ENCODE peak calls at places on chromosomes 7 and 10, in five cellular contexts. K is astrocyte, A is ovary, V is PC-9, O is cardiac muscle cell. U is an unnamed sample. For H3K9me3, the result is how much of the 10 kb centered on the place peaks cover.

GRCh38 chr7:8094164-8095140 is 125.9 kb downstream of the GLCCI1 start:
- DNase-seq in K (no peak), A (no peak), V (no peak), O (no peak), U (no peak)

GRCh38 chr10:200405-200804 is 65.2 kb downstream of the ZMYND11 start:
- DNase-seq in K (peak), A (no peak), V (no peak), O (peak), U (no peak)

GRCh38 chr10:70364001-70364771 is 18.2 kb downstream of the LRRC20 start:
- DNase-seq in K (peak), A (peak), V (peak), O (peak), U (peak)

GRCh38 chr10:69479737-69480412 is 28.6 kb downstream of the TSPAN15 start:
- DNase-seq in K (no peak), A (no peak), V (no peak), O (peak), U (no peak)

GRCh38 chr10:72616716-72617115 is 9.2 kb downstream of the MICU1 start:
- DNase-seq in K (peak), A (no peak), V (no peak), O (peak), U (no peak)

GRCh38 chr7:107692501-107692900 is 31.9 kb downstream of the SLC26A4 start:
- DNase-seq in K (peak), A (no peak), V (no peak), O (no peak), U (no peak)

GRCh38 chr7:45031829-45032228 is 31.8 kb downstream of the CCM2 start:
- DNase-seq in K (no peak), A (no peak), V (no peak), O (no peak), U (no peak)

GRCh38 chr10:106920538-106920937 is 244.0 kb downstream of the SORCS1 start:
- DNase-seq in K (no peak), A (no peak), V (no peak), O (no peak), U (no peak)

GRCh38 chr10:112721080-112721698 is 228.9 kb upstream of the TCF7L2 start:
- DNase-seq in K (no peak), A (no peak), V (no peak), O (peak), U (no peak)

GRCh38 chr10:92756233-92757065 is 66.7 kb downstream of the HHEX start:
- DNase-seq in K (no peak), A (no peak), V (no peak), O (peak), U (no peak)

GRCh38 chr10:122263971-122264370 is 7.1 kb upstream of the BTBD16 start:
- DNase-seq in K (peak), A (no peak), V (peak), O (peak), U (peak)

GRCh38 chr10:86840498-86840897 is 84.1 kb downstream of the BMPR1A start:
- DNase-seq in K (no peak), A (no peak), V (no peak), O (no peak), U (no peak)

GRCh38 chr7:102842284-102842683 is 70.5 kb upstream of the LRRC17 start:
- DNase-seq in K (peak), A (no peak), V (no peak), O (no peak), U (no peak)

GRCh38 chr7:26958834-26959233 is 94.4 kb upstream of the SKAP2 start:
- DNase-seq in K (peak), A (no peak), V (no peak), O (no peak), U (peak)

GRCh38 chr10:45660876-45661411 is 11.6 kb downstream of the ZFAND4 start:
- DNase-seq in K (no peak), A (no peak), V (no peak), O (peak), U (no peak)

GRCh38 chr7:26393855-26394254 is 102.2 kb downstream of the SNX10 start:
- DNase-seq in K (no peak), A (no peak), V (no peak), O (no peak), U (no peak)

GRCh38 chr7:103082497-103082896 is 7.6 kb downstream of the ARMC10 start:
- DNase-seq in K (no peak), A (no peak), V (no peak), O (no peak), U (no peak)

GRCh38 chr7:95396136-95397032 is at the start of gene PON3:
- DNase-seq in K (no peak), A (peak), V (peak), O (peak), U (no peak)

GRCh38 chr7:129768614-129769399 is 157.3 kb downstream of the NRF1 start:
- DNase-seq in K (no peak), A (no peak), V (no peak), O (no peak), U (no peak)

GRCh38 chr7:105934577-105935185 is 28.4 kb upstream of the CDHR3 start:
- DNase-seq in K (no peak), A (peak), V (peak), O (peak), U (no peak)

GRCh38 chr10:95229724-95230627 is 35.9 kb downstream of the ACSM6 start:
- DNase-seq in K (peak), A (no peak), V (peak), O (peak), U (peak)

GRCh38 chr7:7795736-7796135 is 77.3 kb upstream of the RPA3 start:
- DNase-seq in K (peak), A (no peak), V (peak), O (no peak), U (no peak)

GRCh38 chr10:90960355-90960814 is 39.5 kb upstream of the ANKRD1 start:
- DNase-seq in K (peak), A (no peak), V (no peak), O (peak), U (peak)

GRCh38 chr10:14648042-14648765 is 126.5 kb downstream of the FAM107B start:
- DNase-seq in K (peak), A (no peak), V (peak), O (peak), U (peak)

GRCh38 chr10:14652067-14652466 is 122.6 kb downstream of the FAM107B start:
- DNase-seq in K (no peak), A (no peak), V (no peak), O (no peak), U (no peak)

GRCh38 chr10:14648936-14649335 is 125.8 kb downstream of the FAM107B start:
- DNase-seq in K (no peak), A (no peak), V (no peak), O (no peak), U (no peak)

GRCh38 chr10:14652816-14653215 is 121.9 kb downstream of the FAM107B start:
- DNase-seq in K (no peak), A (no peak), V (no peak), O (no peak), U (no peak)

GRCh38 chr10:14649739-14650138 is 125.0 kb downstream of the FAM107B start:
- DNase-seq in K (no peak), A (no peak), V (no peak), O (no peak), U (no peak)
- H3K27ac ChIP-seq in K (no peak), A (no peak), V (no peak), O (no peak), U (no peak)

GRCh38 chr10:37816290-37816689 is 41.1 kb downstream of the ZNF248 start:
- DNase-seq in K (no peak), A (no peak), V (no peak), O (no peak), U (no peak)
- H3K9me3 ChIP-seq in K (under half), A (under half), V (under half), O (under half), U (under half)

DNA sequence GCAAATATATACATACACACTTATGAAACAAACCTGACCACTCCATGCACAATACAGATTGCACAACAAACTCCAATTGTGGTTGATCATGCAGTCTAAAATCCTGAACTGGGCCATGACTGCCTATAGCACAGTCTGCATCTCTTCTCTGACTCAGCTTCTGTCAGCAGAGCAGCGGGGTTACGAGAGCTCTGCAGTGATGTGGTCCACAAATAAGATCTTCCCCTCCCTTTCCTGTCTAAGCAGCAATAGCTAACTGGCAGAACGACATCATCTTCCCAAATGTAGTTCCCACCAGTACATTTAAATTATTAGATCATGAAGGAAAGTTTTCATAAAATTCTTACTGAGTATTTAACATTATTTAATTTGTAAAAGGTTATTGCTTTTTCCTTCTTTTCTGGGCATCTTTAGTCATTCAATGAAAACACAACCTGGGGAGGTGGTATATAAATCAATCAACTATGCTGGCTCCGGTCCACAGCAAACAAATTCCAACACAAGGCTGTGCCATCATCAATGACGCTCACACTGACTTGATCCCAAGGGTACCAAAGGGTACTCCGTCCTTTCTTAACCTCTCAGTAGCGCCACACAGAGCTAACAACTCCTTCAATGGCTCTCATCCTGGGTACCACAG is 17.1 kb downstream of the ARHGAP21 start:
- DNase-seq in K (peak), A (no peak), V (no peak), O (peak), U (peak)
- H3K27ac ChIP-seq in K (peak), A (no peak), V (peak), O (no peak), U (peak)

GRCh38 chr7:152035807-152036206 is 10.3 kb downstream of the GALNT11 start:
- DNase-seq in K (no peak), A (no peak), V (no peak), O (no peak), U (no peak)
- H3K9me3 ChIP-seq in K (under half), A (under half), V (under half), O (under half), U (under half)

GRCh38 chr7:30349816-30350215 is 65.4 kb downstream of the ZNRF2 start:
- DNase-seq in K (no peak), A (no peak), V (no peak), O (no peak), U (no peak)

GRCh38 chr7:30351274-30351673 is 66.9 kb downstream of the ZNRF2 start:
- DNase-seq in K (no peak), A (no peak), V (no peak), O (peak), U (no peak)

GRCh38 chr7:30353532-30353931 is 69.1 kb downstream of the ZNRF2 start:
- DNase-seq in K (no peak), A (no peak), V (no peak), O (no peak), U (no peak)

GRCh38 chr7:30352169-30352568 is 67.8 kb downstream of the ZNRF2 start:
- DNase-seq in K (no peak), A (no peak), V (no peak), O (no peak), U (no peak)

DNA sequence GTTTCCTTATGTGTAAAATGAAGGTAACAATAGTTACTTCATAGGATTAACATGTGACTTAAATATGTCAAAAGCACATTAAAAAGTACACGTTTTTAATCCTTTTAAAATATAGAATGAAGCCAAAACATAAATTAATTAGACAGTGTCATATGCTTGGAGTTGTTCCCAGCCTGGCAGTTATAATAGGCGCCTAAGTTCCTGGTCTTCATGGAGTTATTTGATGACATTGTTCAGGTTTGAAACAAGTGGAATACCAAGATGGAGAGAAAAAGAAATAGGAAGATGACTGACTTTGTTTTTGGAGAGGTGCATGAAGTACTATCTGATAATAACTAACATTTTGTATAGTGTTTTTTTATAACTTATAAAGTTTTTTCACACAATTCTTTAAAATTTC is 67.3 kb downstream of the ZNRF2 start:
- DNase-seq in K (no peak), A (no peak), V (no peak), O (no peak), U (no peak)
- H3K27ac ChIP-seq in K (no peak), A (no peak), V (no peak), O (no peak), U (no peak)

GRCh38 chr7:63044721-63045120 is 953.9 kb upstream of the ZNF722 start:
- DNase-seq in K (no peak), A (no peak), V (no peak), O (no peak), U (no peak)
- H3K9me3 ChIP-seq in K (under half), A (under half), V (under half), O (under half), U (half or more)

GRCh38 chr10:119516381-119517234 is 25.9 kb downstream of the RGS10 start:
- DNase-seq in K (no peak), A (no peak), V (peak), O (peak), U (no peak)

GRCh38 chr10:119517235-119518141 is 25.0 kb downstream of the RGS10 start:
- DNase-seq in K (peak), A (no peak), V (no peak), O (peak), U (no peak)

GRCh38 chr10:119518936-119519335 is 23.6 kb downstream of the RGS10 start:
- DNase-seq in K (no peak), A (no peak), V (no peak), O (no peak), U (no peak)

GRCh38 chr10:119518176-119518575 is 24.3 kb downstream of the RGS10 start:
- DNase-seq in K (no peak), A (no peak), V (no peak), O (no peak), U (no peak)

DNA sequence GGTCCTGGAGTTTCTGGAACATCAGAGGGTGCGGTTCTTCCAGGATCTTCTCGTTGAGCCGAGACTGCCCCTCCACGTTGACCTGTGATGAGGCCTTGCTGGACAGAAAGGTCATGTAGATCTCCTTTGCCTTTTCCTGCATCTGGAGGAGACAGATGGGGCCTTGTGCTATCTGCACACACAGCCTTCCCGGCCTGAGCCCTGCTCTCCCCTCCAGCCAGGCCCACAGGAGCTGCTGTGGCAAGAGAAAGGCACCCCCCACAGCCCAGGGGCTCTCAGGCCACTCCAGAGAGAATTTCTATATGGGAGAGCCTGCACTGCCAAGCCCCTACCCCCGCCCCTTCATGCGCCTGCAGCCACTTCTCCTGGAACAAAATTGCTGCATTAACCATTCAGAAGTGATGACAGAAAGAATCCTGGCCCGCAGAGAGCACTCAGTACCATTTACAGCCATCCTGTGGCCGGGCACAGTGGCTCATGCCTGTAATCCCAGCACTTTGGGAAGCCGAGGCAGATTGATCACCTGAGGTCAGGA is 26.9 kb downstream of the RGS10 start:
- DNase-seq in K (no peak), A (no peak), V (no peak), O (no peak), U (no peak)
- H3K27ac ChIP-seq in K (no peak), A (no peak), V (peak), O (peak), U (no peak)

GRCh38 chr7:157575777-157576176 is 239.0 kb downstream of the DNAJB6 start:
- DNase-seq in K (no peak), A (no peak), V (no peak), O (no peak), U (no peak)
- H3K9me3 ChIP-seq in K (under half), A (under half), V (under half), O (under half), U (half or more)

DNA sequence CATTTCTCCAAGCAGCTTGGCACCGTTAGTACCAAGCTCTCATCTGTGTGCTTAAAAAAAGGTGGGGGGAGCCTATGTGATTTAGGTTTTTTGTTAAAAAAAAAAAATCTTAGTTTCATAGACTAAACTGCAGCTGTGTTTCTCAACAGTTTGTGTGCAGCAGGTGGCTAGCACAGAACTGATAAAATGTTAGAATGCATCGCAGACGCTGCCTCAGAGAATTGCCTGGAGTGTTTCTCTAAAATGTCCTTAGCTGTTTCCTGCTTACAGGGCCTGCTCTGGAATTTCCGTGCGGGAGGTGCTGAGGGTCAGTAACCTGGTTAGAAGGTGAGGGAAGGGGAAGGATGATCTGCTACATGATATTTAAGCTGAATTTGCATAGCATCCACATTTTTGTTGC is 268.9 kb downstream of the PLXDC2 start:
- DNase-seq in K (no peak), A (no peak), V (no peak), O (no peak), U (no peak)
- H3K27ac ChIP-seq in K (no peak), A (no peak), V (no peak), O (no peak), U (no peak)

GRCh38 chr7:149509774-149510173 is 12.2 kb upstream of the ZNF746 start:
- DNase-seq in K (no peak), A (no peak), V (no peak), O (no peak), U (no peak)
- H3K9me3 ChIP-seq in K (under half), A (under half), V (under half), O (under half), U (under half)